ENCODE peak calls at places on chromosome 19, in four cellular contexts. N, H, V and X are unnamed samples.
A peak's percentile ranks its signal among the peaks of the same experiment; 100 is the strongest.

GRCh38 chr19:45509692-45510015 is 2.4 kb downstream of the VASP start:
- DNase-seq in N (no peak), H (no peak), V (no peak), X (no peak)

GRCh38 chr19:52622261-52622660 is 15.9 kb downstream of the ZNF83 start:
- DNase-seq in N (no peak), H (no peak), V (no peak), X (no peak)

GRCh38 chr19:18044825-18045304 is 36.9 kb downstream of the ARRDC2 start:
- DNase-seq in N (peak; percentile 85), H (peak; percentile 65), V (peak; percentile 85), X (peak; percentile 90)

GRCh38 chr19:46388311-46389095 is 24.9 kb downstream of the CCDC8 start:
- DNase-seq in N (no peak), H (no peak), V (no peak), X (no peak)

GRCh38 chr19:18292810-18293641 is 11.6 kb upstream of the JUND start:
- DNase-seq in N (peak; percentile 64), H (peak; percentile 85), V (peak; percentile 88), X (peak; percentile 90)

GRCh38 chr19:30434797-30435594 is 62.8 kb downstream of the ZNF536 start:
- DNase-seq in N (no peak), H (no peak), V (no peak), X (no peak)

GRCh38 chr19:30011051-30011578 is 69.1 kb downstream of the URI1 start:
- DNase-seq in N (no peak), H (no peak), V (no peak), X (no peak)

GRCh38 chr19:11375143-11375948 is 880 bp downstream of the SWSAP1 start:
- DNase-seq in N (peak; percentile 64), H (no peak), V (peak; percentile 81), X (no peak)

GRCh38 chr19:32581704-32582164 is 744 bp downstream of the PDCD5 start:
- DNase-seq in N (no peak), H (peak; percentile 27), V (no peak), X (peak; percentile 67)

GRCh38 chr19:31834070-31834469 is 484.8 kb upstream of the TSHZ3 start:
- DNase-seq in N (no peak), H (no peak), V (no peak), X (no peak)

GRCh38 chr19:33132021-33132420 is at the start of gene WDR88:
- DNase-seq in N (no peak), H (no peak), V (no peak), X (no peak)

GRCh38 chr19:584240-585001 is 5.3 kb upstream of the HCN2 start:
- DNase-seq in N (peak; percentile 22), H (peak; percentile 47), V (no peak), X (peak; percentile 63)

DNA sequence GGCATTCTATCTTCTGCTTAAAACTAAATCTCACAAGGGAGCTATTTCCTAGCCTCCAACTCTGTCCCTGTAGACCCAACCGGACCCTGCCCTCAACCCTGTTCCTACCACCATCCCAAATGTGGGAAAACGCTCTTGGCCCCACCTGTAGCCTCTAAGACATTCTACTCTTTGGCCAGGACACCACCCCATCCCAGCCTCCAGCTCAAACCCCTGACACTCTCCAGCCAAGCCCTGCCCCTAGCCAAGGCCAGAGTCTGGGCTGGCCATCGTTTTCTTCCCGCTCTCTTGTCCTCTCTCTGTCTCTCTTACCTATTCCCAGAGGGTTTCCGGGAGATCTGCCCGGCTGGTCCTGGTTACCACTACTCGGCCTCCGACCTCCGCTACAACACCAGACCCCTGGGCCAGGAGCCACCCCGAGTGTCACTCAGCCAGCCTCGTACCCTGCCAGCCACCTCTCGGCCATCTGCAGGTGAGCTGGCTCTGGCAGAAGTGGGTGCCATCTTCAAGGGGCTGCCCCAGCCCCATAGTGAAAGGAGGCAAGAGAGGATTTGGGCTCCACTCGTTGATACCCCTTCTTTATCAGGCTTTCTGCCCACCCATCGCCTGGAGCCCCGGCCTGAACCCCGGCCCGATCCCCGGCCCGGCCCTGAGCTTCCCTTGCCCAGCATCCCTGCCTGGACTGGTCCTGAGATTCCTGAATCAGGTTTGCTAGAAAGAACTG is 6.9 kb downstream of the LTBP4 start:
- DNase-seq in N (no peak), H (no peak), V (no peak), X (no peak)
- TF ChIP-seq CTCF in N (no peak), H (no peak), V (no peak), X (no peak)

GRCh38 chr19:10289167-10289835 is 451 bp upstream of the ICAM5 start:
- DNase-seq in N (no peak), H (no peak), V (no peak), X (peak; percentile 56)

GRCh38 chr19:10289836-10290438 is at the start of gene ICAM5:
- DNase-seq in N (no peak), H (no peak), V (no peak), X (peak; percentile 34)

GRCh38 chr19:10291554-10292205 is 1.9 kb downstream of the ICAM5 start:
- DNase-seq in N (no peak), H (no peak), V (no peak), X (peak; percentile 4)

GRCh38 chr19:10290876-10291553 is 1.3 kb downstream of the ICAM5 start:
- DNase-seq in N (no peak), H (no peak), V (no peak), X (peak; percentile 63)

DNA sequence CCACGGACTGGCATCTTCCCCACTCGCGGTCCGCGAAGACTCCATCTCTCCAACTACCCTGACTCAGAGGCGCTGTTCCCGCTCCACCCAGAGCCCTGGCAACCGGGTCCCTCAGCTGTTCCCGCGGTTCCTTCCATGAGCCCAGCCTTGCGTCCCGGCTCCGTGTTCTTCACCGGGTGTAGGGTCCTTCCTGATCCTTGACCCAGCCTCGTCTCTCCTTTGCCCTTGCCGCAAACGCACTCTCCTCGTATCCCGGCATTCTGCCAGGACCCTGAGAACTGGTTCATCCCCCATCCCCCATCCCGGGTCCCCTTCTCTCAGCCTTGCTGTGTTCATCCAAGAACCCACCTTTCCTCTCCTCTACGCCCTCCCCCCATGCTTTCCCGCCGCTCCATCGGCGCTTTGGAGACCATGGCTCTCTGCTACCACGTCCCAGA is 705 bp downstream of the ICAM5 start:
- DNase-seq in N (no peak), H (no peak), V (no peak), X (peak; percentile 10)
- H3K4me3 ChIP-seq in N (no peak overlapping the region), H (no peak overlapping the region), V (peak overlapping the region; percentile 62), X (peak overlapping the region; percentile 67)

GRCh38 chr19:2223959-2224358 is 12.2 kb downstream of the PLEKHJ1 start:
- DNase-seq in N (no peak), H (no peak), V (no peak), X (no peak)

GRCh38 chr19:2221918-2222317 is 14.2 kb downstream of the PLEKHJ1 start:
- DNase-seq in N (no peak), H (no peak), V (no peak), X (no peak)

GRCh38 chr19:2223391-2223790 is 12.7 kb downstream of the PLEKHJ1 start:
- DNase-seq in N (no peak), H (no peak), V (no peak), X (no peak)

GRCh38 chr19:2219726-2220125 is 16.4 kb downstream of the PLEKHJ1 start:
- DNase-seq in N (no peak), H (no peak), V (no peak), X (no peak)

GRCh38 chr19:2221250-2221831 is 14.8 kb downstream of the PLEKHJ1 start:
- DNase-seq in N (no peak), H (peak; percentile 33), V (no peak), X (peak; percentile 69)
- TF ChIP-seq CTCF in N (no peak), H (no peak), V (no peak), X (no peak)

DNA sequence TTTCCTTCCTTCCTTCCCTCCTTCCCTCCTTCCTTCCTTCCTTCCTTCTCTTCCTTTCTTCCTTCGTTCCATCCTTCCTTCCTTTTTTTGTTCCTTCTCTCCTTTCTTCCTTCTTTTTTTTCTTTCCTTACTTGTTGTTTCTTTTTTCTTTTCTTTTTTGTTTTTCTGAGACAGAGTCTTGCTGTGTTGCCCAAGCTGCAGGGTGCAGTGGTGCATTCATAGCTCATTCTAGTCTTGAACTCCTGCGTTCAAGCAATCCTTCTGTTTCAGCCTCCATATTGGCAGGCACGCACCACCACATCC is 5.5 kb upstream of the EEF2 start:
- DNase-seq in N (no peak), H (no peak), V (no peak), X (no peak)
- H3K4me3 ChIP-seq in N (no peak overlapping the region), H (no peak overlapping the region), V (no peak overlapping the region), X (no peak overlapping the region)

DNA sequence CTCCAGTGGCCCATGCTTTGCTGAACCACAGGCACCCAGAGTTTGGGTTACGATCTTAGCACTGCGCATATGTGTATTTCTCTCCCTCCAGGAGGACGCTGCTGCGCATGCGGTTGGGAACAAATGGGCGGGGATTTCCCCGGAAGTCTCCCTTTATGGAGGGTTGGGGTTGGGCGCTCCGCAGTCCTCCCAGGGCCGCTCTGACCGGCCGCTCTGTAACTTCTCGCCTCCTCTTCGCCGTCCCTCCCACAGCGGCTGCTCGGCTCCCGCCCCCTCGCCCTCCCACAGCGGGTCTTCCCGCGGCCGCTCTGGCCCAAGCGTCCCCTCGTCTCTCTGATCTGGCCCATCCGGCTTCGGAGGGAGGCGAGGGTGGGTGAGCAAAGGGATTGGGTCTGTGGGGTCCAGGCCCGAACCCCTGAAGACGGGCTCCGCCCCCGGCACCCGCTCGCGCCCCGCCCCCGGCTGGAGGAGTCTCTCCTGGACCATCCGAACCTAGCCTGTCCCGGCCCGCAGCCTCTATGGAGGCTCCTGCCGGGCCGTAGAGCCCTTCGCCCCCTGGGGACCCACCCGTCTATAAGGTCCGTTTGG is at the start of gene MEGF8:
- DNase-seq in N (peak; percentile 99), H (peak; percentile 99), V (peak; percentile 99), X (peak; percentile 99)
- TF ChIP-seq CTCF in N (peak; percentile 98), H (peak; percentile 95), V (no peak), X (peak; percentile 89)

GRCh38 chr19:8457209-8457608 is 12.4 kb downstream of the HNRNPM start:
- DNase-seq in N (no peak), H (no peak), V (no peak), X (no peak)
- H3K4me3 ChIP-seq in N (no peak overlapping the region), H (no peak overlapping the region), V (no peak overlapping the region), X (no peak overlapping the region)

DNA sequence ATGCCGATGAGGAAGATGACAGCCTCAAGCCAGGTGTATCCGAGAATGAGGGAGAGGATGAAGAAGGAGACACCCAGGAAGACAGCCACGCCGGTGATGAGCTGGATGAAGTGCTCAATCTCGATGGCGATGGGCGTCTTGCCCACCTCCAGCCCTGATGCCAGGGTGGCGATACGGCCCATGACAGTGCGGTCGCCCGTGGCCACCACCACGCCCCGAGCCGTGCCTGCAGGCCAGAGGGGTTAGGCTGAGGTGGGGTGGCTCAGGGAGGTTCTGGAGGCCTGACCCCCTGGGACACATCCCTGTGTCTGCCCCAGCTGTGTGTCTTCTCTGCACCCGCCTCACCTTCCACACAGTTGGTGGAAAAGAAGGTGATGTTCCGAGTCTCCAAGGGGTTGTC is 9.1 kb downstream of the ATP1A3 start:
- DNase-seq in N (no peak), H (no peak), V (no peak), X (no peak)
- TF ChIP-seq CTCF in N (no peak), H (no peak), V (no peak), X (no peak)

GRCh38 chr19:50519006-50519575 is 5.4 kb upstream of the ASPDH start:
- DNase-seq in N (no peak), H (no peak), V (no peak), X (no peak)
- H3K4me3 ChIP-seq in N (no peak overlapping the region), H (no peak overlapping the region), V (no peak overlapping the region), X (no peak overlapping the region)

DNA sequence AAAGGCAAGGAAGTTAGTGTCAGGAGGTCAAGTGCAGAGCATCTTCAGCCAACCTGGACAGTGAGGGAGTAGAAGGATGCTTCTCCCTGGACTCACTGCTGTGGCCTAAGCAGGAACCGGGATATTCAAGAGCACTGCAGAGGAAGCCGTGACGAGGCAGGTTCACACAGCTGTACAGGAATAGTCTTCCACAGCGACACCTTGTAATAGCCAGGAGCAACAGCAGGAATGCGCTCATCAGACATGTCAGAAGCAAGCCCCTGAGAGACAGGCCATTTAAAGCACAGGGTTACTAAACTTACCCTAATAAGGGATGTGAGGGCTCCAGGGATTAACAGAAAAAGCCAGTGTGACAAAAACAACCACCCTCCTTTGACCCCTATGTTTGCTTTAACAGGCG is 3.5 kb upstream of the MED26 start:
- DNase-seq in N (no peak), H (no peak), V (no peak), X (no peak)
- TF ChIP-seq CTCF in N (no peak), H (no peak), V (no peak), X (no peak)